ENCODE peak calls at places on chromosomes 7 and 10, in four cellular contexts. K is kidney, B is OCI-LY7, R is cardiac muscle cell. D is an unnamed sample.

GRCh38 chr7:111486472-111487142 is 75.7 kb downstream of the IMMP2L start:
- DNase-seq in B (peak; percentile 49), R (peak; percentile 77), K (no peak), D (no peak)

GRCh38 chr7:32164341-32164996 is 94.3 kb upstream of the PDE1C start:
- DNase-seq in K (no peak), R (peak; percentile 77), B (no peak), D (no peak)

GRCh38 chr7:133481676-133482075 is 228.8 kb downstream of the EXOC4 start:
- DNase-seq in B (no peak), K (no peak), R (peak; percentile 81), D (no peak)

GRCh38 chr10:31961675-31962074 is 33.0 kb upstream of the ARHGAP12 start:
- DNase-seq in R (peak; percentile 25), B (no peak), K (no peak), D (no peak)

GRCh38 chr10:78964952-78965633 is 103.7 kb upstream of the ZMIZ1 start:
- DNase-seq in R (peak; percentile 43), B (no peak), K (peak; percentile 96), D (no peak)

GRCh38 chr7:24510781-24511180 is 62.5 kb upstream of the PALS2 start:
- DNase-seq in R (no peak), B (no peak), K (no peak), D (no peak)

GRCh38 chr10:58177362-58177947 is 90.2 kb downstream of the IPMK start:
- DNase-seq in R (peak; percentile 59), B (peak; percentile 35), K (no peak), D (no peak)

GRCh38 chr10:110803830-110804338 is 67.8 kb upstream of the PDCD4 start:
- DNase-seq in B (peak; percentile 74), K (no peak), R (peak; percentile 66), D (peak; percentile 60)

GRCh38 chr10:91880310-91880709 is 29.0 kb downstream of the FGFBP3 start:
- DNase-seq in K (no peak), B (no peak), R (no peak), D (no peak)

GRCh38 chr7:87797798-87798403 is 78.3 kb downstream of the SLC25A40 start:
- DNase-seq in B (peak; percentile 66), K (no peak), R (peak; percentile 70), D (no peak)

GRCh38 chr10:129848571-129849451 is 115.3 kb downstream of the EBF3 start:
- DNase-seq in B (no peak), R (no peak), K (no peak), D (no peak)

GRCh38 chr10:6701289-6701688 is 121.2 kb upstream of the PRKCQ start:
- DNase-seq in K (no peak), R (no peak), B (no peak), D (no peak)

GRCh38 chr7:151632750-151633515 is 113.2 kb upstream of the RHEB start:
- DNase-seq in R (peak; percentile 59), B (peak; percentile 52), K (peak; percentile 84), D (peak; percentile 84)

GRCh38 chr7:130112662-130113425 is 42.5 kb downstream of the KLHDC10 start:
- DNase-seq in K (no peak), B (no peak), R (no peak), D (no peak)

GRCh38 chr7:64638822-64639221 is 27.1 kb upstream of the ZNF107 start:
- DNase-seq in B (no peak), R (no peak), K (no peak), D (no peak)

GRCh38 chr7:95608344-95609173 is 12.2 kb upstream of the PDK4 start:
- DNase-seq in K (peak; percentile 97), R (peak; percentile 100), B (peak; percentile 50), D (peak; percentile 81)

GRCh38 chr10:61319550-61320256 is 133.5 kb downstream of the TMEM26 start:
- DNase-seq in R (no peak), B (no peak), K (no peak), D (no peak)

GRCh38 chr7:53983505-53983904 is 558.7 kb upstream of the VSTM2A start:
- DNase-seq in K (no peak), R (no peak), B (no peak), D (no peak)

GRCh38 chr7:24572421-24573007 is 738 bp upstream of the PALS2 start:
- DNase-seq in B (peak; percentile 19), R (peak; percentile 55), K (peak; percentile 84), D (peak; percentile 60)

GRCh38 chr7:16455591-16455990 is 9.9 kb downstream of the SOSTDC1 start:
- DNase-seq in K (no peak), R (no peak), B (no peak), D (no peak)

GRCh38 chr10:17671307-17671706 is 27.4 kb downstream of the STAM start:
- DNase-seq in B (no peak), R (no peak), K (no peak), D (no peak)

GRCh38 chr10:46062735-46063428 is 16.8 kb upstream of the MSMB start:
- DNase-seq in R (no peak), B (no peak), K (no peak), D (no peak)

GRCh38 chr10:47022311-47023131 is 111.3 kb downstream of the PTPN20 start:
- DNase-seq in R (no peak), B (no peak), K (peak; percentile 72), D (no peak)

GRCh38 chr10:108014145-108014901 is 849.8 kb upstream of the SORCS1 start:
- DNase-seq in B (no peak), R (no peak), K (no peak), D (no peak)

GRCh38 chr7:30134011-30134410 is 775 bp upstream of the MTURN start:
- DNase-seq in K (no peak), R (no peak), B (no peak), D (no peak)

GRCh38 chr7:55224111-55224510 is 141.0 kb upstream of the LANCL2 start:
- DNase-seq in K (no peak), R (no peak), B (no peak), D (no peak)

GRCh38 chr7:39951156-39951942 is 1.3 kb downstream of the CDK13 start:
- DNase-seq in R (peak; percentile 53), K (peak; percentile 92), B (peak; percentile 91), D (peak; percentile 62)

GRCh38 chr7:528451-528850 is 8.8 kb upstream of the PDGFA start:
- DNase-seq in R (no peak), K (no peak), B (no peak), D (no peak)

GRCh38 chr7:19353158-19353557 is 207.9 kb upstream of the FERD3L start:
- DNase-seq in K (no peak), R (no peak), B (no peak), D (no peak)

GRCh38 chr10:17787087-17787942 is 21.8 kb upstream of the MRC1 start:
- DNase-seq in B (no peak), R (peak; percentile 89), K (no peak), D (no peak)

GRCh38 chr10:97279121-97279815 is 13.2 kb downstream of the ARHGAP19 start:
- DNase-seq in K (no peak), B (no peak), R (peak; percentile 71), D (no peak)

GRCh38 chr10:101301111-101301731 is 52.7 kb upstream of the BTRC start:
- DNase-seq in B (peak; percentile 50), K (no peak), R (peak; percentile 67), D (no peak)

GRCh38 chr10:50850576-50851340 is 34.7 kb downstream of the A1CF start:
- DNase-seq in B (no peak), R (peak; percentile 29), K (no peak), D (no peak)

GRCh38 chr7:80312139-80312661 is 177.6 kb downstream of the GNAI1 start:
- DNase-seq in R (peak; percentile 89), K (no peak), B (no peak), D (no peak)

GRCh38 chr10:93652857-93653256 is 40.5 kb downstream of the PDE6C start:
- DNase-seq in B (no peak), R (peak; percentile 9), K (no peak), D (no peak)

GRCh38 chr10:92239600-92240288 is 51.1 kb downstream of the CPEB3 start:
- DNase-seq in B (peak; percentile 38), R (peak; percentile 44), K (peak; percentile 83), D (peak; percentile 33)

GRCh38 chr7:130277763-130278643 is 11.3 kb downstream of the CPA2 start:
- DNase-seq in R (peak; percentile 84), K (no peak), B (no peak), D (no peak)

GRCh38 chr10:132910901-132911711 is 31.3 kb downstream of the CFAP46 start:
- DNase-seq in B (no peak), R (peak; percentile 6), K (peak; percentile 59), D (peak; percentile 40)
- H3K4me1 ChIP-seq in B (no peaks in the 10 kb centered on the region), R (no peaks in the 10 kb centered on the region), K (peaks cover under 1% of the 10 kb centered on the region), D (no peaks in the 10 kb centered on the region)

GRCh38 chr7:44990520-44991023 is 9.4 kb upstream of the CCM2 start:
- DNase-seq in R (peak; percentile 91), B (no peak), K (peak; percentile 10), D (no peak)
- H3K27ac ChIP-seq in R (peak overlapping the region; percentile 31), B (no peak overlapping the region), K (no peak overlapping the region), D (no peak overlapping the region)

DNA sequence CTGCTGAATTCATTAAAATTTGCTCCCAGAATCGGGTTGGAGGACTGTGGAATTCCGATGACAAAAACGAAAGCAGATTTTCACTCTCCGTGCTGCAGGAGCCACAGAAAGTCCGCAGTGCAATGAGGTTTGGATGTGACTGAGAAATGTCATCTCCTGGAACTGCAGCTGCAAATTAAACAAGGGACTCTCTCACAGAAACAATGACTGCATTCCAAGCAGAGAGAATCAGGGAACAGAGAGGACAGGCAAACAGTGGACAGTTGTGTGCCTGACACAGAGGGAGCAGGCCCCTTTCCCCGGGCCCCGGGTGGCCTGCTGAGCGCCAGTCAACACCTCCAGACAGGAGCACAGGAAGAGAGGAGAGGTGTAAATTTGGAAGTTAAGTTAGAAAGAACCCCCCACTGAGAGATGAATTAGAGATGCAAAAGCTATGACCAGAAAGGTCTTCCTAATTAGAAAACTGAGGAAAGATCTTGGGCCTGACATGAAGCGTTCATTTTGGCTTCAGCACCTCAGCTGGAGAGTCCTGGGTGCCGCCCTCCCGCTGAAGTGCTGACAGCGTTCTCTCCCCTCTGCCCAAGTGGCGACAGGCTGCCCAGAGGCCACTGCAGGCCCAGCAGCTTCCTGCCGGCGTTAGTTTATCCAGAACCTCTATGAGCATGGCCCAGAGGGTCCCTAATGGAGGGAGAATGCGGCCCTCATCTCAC is 108.8 kb downstream of the C10orf90 start:
- DNase-seq in R (peak; percentile 21), K (no peak), B (no peak), D (no peak)
- H3K4me3 ChIP-seq in R (no peak overlapping the region), K (peak overlapping the region; percentile 15), B (no peak overlapping the region), D (peak overlapping the region; percentile 10)

GRCh38 chr7:1798191-1798590 is 128.1 kb downstream of the ELFN1 start:
- DNase-seq in R (no peak), B (no peak), K (no peak), D (no peak)
- H3K4me1 ChIP-seq in R (no peaks in the 10 kb centered on the region), B (no peaks in the 10 kb centered on the region), K (no peaks in the 10 kb centered on the region), D (no peaks in the 10 kb centered on the region)